ENCODE peak calls at places on chromosomes 5 and 9, in five cellular contexts. One of them, this sample, is unnamed.

GRCh38 chr5:96807099-96807654 is 568 bp downstream of the ERAP1 start:
- DNase-seq in amniotic stem cell: peak; percentile 24
- DNase-seq in upper lobe of left lung: peak; percentile 80
- DNase-seq in neural crest cell: peak; percentile 52
- DNase-seq in dermis blood vessel endothelial cell: peak; percentile 81
- DNase-seq in this sample: peak; percentile 24

GRCh38 chr9:110081395-110081794 is 126.6 kb downstream of the C9orf152 start:
- DNase-seq in amniotic stem cell: no peak
- DNase-seq in upper lobe of left lung: no peak
- DNase-seq in neural crest cell: no peak
- DNase-seq in dermis blood vessel endothelial cell: no peak
- DNase-seq in this sample: no peak

GRCh38 chr5:148826082-148826971 is at the start of gene ADRB2:
- DNase-seq in amniotic stem cell: peak; percentile 79
- DNase-seq in upper lobe of left lung: peak; percentile 99
- DNase-seq in neural crest cell: peak; percentile 74
- DNase-seq in dermis blood vessel endothelial cell: peak; percentile 96
- DNase-seq in this sample: peak; percentile 96

GRCh38 chr9:123866497-123866896 is 63.4 kb downstream of the DENND1A start:
- DNase-seq in amniotic stem cell: no peak
- DNase-seq in upper lobe of left lung: no peak
- DNase-seq in neural crest cell: no peak
- DNase-seq in dermis blood vessel endothelial cell: no peak
- DNase-seq in this sample: no peak

GRCh38 chr9:128250839-128251558 is 24.8 kb downstream of the GOLGA2 start:
- DNase-seq in amniotic stem cell: no peak
- DNase-seq in upper lobe of left lung: no peak
- DNase-seq in neural crest cell: no peak
- DNase-seq in dermis blood vessel endothelial cell: no peak
- DNase-seq in this sample: no peak

GRCh38 chr9:80410106-80410505 is 838.3 kb downstream of the TLE4 start:
- DNase-seq in amniotic stem cell: no peak
- DNase-seq in upper lobe of left lung: no peak
- DNase-seq in neural crest cell: peak; percentile 3
- DNase-seq in dermis blood vessel endothelial cell: no peak
- DNase-seq in this sample: no peak

GRCh38 chr9:112091805-112092204 is 83.3 kb downstream of the SUSD1 start:
- DNase-seq in amniotic stem cell: no peak
- DNase-seq in upper lobe of left lung: no peak
- DNase-seq in neural crest cell: no peak
- DNase-seq in dermis blood vessel endothelial cell: peak; percentile 53
- DNase-seq in this sample: no peak

GRCh38 chr9:38026021-38026809 is 42.8 kb downstream of the SHB start:
- DNase-seq in amniotic stem cell: peak; percentile 82
- DNase-seq in upper lobe of left lung: peak; percentile 45
- DNase-seq in neural crest cell: no peak
- DNase-seq in dermis blood vessel endothelial cell: peak; percentile 99
- DNase-seq in this sample: peak; percentile 77

GRCh38 chr9:115522928-115523327 is 405.0 kb upstream of the TNC start:
- DNase-seq in amniotic stem cell: no peak
- DNase-seq in upper lobe of left lung: no peak
- DNase-seq in neural crest cell: no peak
- DNase-seq in dermis blood vessel endothelial cell: no peak
- DNase-seq in this sample: no peak

GRCh38 chr5:126481243-126481642 is 58.0 kb downstream of the GRAMD2B start:
- DNase-seq in amniotic stem cell: no peak
- DNase-seq in upper lobe of left lung: no peak
- DNase-seq in neural crest cell: no peak
- DNase-seq in dermis blood vessel endothelial cell: no peak
- DNase-seq in this sample: no peak

GRCh38 chr5:33457124-33457523 is 16.4 kb downstream of the TARS1 start:
- DNase-seq in amniotic stem cell: no peak
- DNase-seq in upper lobe of left lung: no peak
- DNase-seq in neural crest cell: no peak
- DNase-seq in dermis blood vessel endothelial cell: no peak
- DNase-seq in this sample: no peak

This sample was measured in dermis microvascular lymphatic vessel endothelial cell.